ENCODE peak calls at places on chromosomes 11 and 22, in four cellular contexts. V, I, W and C are unnamed samples.

GRCh38 chr22:33553493-33553892 is 366.8 kb downstream of the LARGE1 start:
- DNase-seq in V (no peak), I (no peak), W (no peak), C (no peak)

GRCh38 chr11:69836401-69836800 is 17.2 kb upstream of the FGF3 start:
- DNase-seq in V (no peak), I (no peak), W (peak), C (no peak)

GRCh38 chr11:11856638-11857037 is 14.9 kb downstream of the USP47 start:
- DNase-seq in V (no peak), I (no peak), W (no peak), C (peak)

GRCh38 chr11:2920343-2920742 is 8.9 kb downstream of the PHLDA2 start:
- DNase-seq in V (no peak), I (no peak), W (no peak), C (no peak)

GRCh38 chr11:85627332-85627997 is at the start of gene DLG2:
- DNase-seq in V (peak), I (peak), W (no peak), C (peak)

GRCh38 chr11:111793863-111794262 is 27.7 kb upstream of the PPP2R1B start:
- DNase-seq in V (no peak), I (no peak), W (no peak), C (peak)

GRCh38 chr11:44994753-44995152 is 44.1 kb upstream of the TP53I11 start:
- DNase-seq in V (no peak), I (no peak), W (no peak), C (no peak)

GRCh38 chr11:132244871-132245557 is 874.6 kb downstream of the NTM start:
- DNase-seq in V (no peak), I (no peak), W (no peak), C (no peak)

GRCh38 chr22:31346255-31346732 is at the start of gene PATZ1:
- DNase-seq in V (peak), I (peak), W (peak), C (peak)

GRCh38 chr11:71385091-71385490 is 63.1 kb downstream of the DHCR7 start:
- DNase-seq in V (no peak), I (no peak), W (no peak), C (no peak)

GRCh38 chr11:33867566-33867965 is 24.3 kb downstream of the LMO2 start:
- DNase-seq in V (no peak), I (no peak), W (no peak), C (no peak)

GRCh38 chr11:93895106-93895862 is 44.9 kb upstream of the VSTM5 start:
- DNase-seq in V (peak), I (no peak), W (no peak), C (peak)

GRCh38 chr11:119446871-119447663 is 24.1 kb upstream of the THY1 start:
- DNase-seq in V (no peak), I (no peak), W (no peak), C (no peak)

GRCh38 chr11:115464269-115464668 is 39.9 kb downstream of the CADM1 start:
- DNase-seq in V (no peak), I (no peak), W (no peak), C (no peak)

GRCh38 chr11:116189378-116190170 is 583.2 kb downstream of the BUD13 start:
- DNase-seq in V (peak), I (no peak), W (no peak), C (no peak)

GRCh38 chr11:127003260-127003981 is 2.9 kb upstream of the KIRREL3 start:
- DNase-seq in V (peak), I (no peak), W (no peak), C (peak)

GRCh38 chr11:68956142-68956541 is 24.6 kb downstream of the MRGPRD start:
- DNase-seq in V (no peak), I (peak), W (peak), C (no peak)

GRCh38 chr22:25736378-25737011 is 5.5 kb upstream of the MYO18B start:
- DNase-seq in V (no peak), I (no peak), W (no peak), C (no peak)

GRCh38 chr22:45248832-45249561 is 8.3 kb upstream of the KIAA0930 start:
- DNase-seq in V (no peak), I (no peak), W (no peak), C (no peak)

GRCh38 chr11:130711193-130711592 is 205.1 kb downstream of the SNX19 start:
- DNase-seq in V (no peak), I (no peak), W (no peak), C (no peak)

GRCh38 chr11:11579012-11579755 is 42.6 kb downstream of the GALNT18 start:
- DNase-seq in V (no peak), I (no peak), W (no peak), C (no peak)

GRCh38 chr11:102436546-102436945 is 16.0 kb downstream of the TMEM123 start:
- DNase-seq in V (no peak), I (no peak), W (no peak), C (peak)

GRCh38 chr11:44633641-44634040 is 68.2 kb downstream of the CD82 start:
- DNase-seq in V (peak), I (no peak), W (no peak), C (no peak)

GRCh38 chr11:3879967-3880542 is 24.6 kb downstream of the STIM1 start:
- DNase-seq in V (no peak), I (no peak), W (no peak), C (no peak)

GRCh38 chr11:22521226-22521625 is 104.4 kb downstream of the FANCF start:
- DNase-seq in V (no peak), I (no peak), W (no peak), C (peak)

GRCh38 chr11:11620251-11620965 is 1.4 kb downstream of the GALNT18 start:
- DNase-seq in V (peak), I (peak), W (peak), C (no peak)

GRCh38 chr11:44989831-44990566 is 39.3 kb upstream of the TP53I11 start:
- DNase-seq in V (no peak), I (peak), W (no peak), C (no peak)

GRCh38 chr11:119729581-119730346 is 764 bp upstream of the NECTIN1 start:
- DNase-seq in V (no peak), I (peak), W (peak), C (peak)

GRCh38 chr11:119928047-119928446 is 199.0 kb upstream of the NECTIN1 start:
- DNase-seq in V (no peak), I (no peak), W (no peak), C (no peak)

GRCh38 chr22:31442768-31443489 is 43.5 kb downstream of the DRG1 start:
- DNase-seq in V (no peak), I (no peak), W (no peak), C (no peak)

GRCh38 chr11:48081151-48082010 is 101.0 kb downstream of the PTPRJ start:
- DNase-seq in V (no peak), I (peak), W (no peak), C (peak)

GRCh38 chr11:95659088-95659487 is 130.5 kb downstream of the FAM76B start:
- DNase-seq in V (no peak), I (no peak), W (no peak), C (no peak)

GRCh38 chr11:128290106-128290840 is 297.1 kb downstream of the ETS1 start:
- DNase-seq in V (peak), I (peak), W (peak), C (peak)

GRCh38 chr11:17508306-17508705 is 31.7 kb upstream of the ABCC8 start:
- DNase-seq in V (no peak), I (no peak), W (no peak), C (no peak)

GRCh38 chr11:73344191-73344607 is 32.0 kb upstream of the RELT start:
- DNase-seq in V (no peak), I (peak), W (no peak), C (no peak)

GRCh38 chr22:34395370-34395769 is 475.1 kb upstream of the LARGE1 start:
- DNase-seq in V (no peak), I (no peak), W (no peak), C (no peak)

GRCh38 chr22:45207981-45208664 is 32.6 kb downstream of the KIAA0930 start:
- DNase-seq in V (no peak), I (peak), W (no peak), C (peak)

GRCh38 chr11:6229911-6230310 is 4.5 kb downstream of the FHIP1B start:
- DNase-seq in V (no peak), I (no peak), W (no peak), C (no peak)

GRCh38 chr11:123253223-123253622 is 58.2 kb upstream of the CLMP start:
- DNase-seq in V (no peak), I (no peak), W (no peak), C (no peak)
- TF ChIP-seq CTCF in V (no peak), I (no peak), W (no peak), C (peak)

DNA sequence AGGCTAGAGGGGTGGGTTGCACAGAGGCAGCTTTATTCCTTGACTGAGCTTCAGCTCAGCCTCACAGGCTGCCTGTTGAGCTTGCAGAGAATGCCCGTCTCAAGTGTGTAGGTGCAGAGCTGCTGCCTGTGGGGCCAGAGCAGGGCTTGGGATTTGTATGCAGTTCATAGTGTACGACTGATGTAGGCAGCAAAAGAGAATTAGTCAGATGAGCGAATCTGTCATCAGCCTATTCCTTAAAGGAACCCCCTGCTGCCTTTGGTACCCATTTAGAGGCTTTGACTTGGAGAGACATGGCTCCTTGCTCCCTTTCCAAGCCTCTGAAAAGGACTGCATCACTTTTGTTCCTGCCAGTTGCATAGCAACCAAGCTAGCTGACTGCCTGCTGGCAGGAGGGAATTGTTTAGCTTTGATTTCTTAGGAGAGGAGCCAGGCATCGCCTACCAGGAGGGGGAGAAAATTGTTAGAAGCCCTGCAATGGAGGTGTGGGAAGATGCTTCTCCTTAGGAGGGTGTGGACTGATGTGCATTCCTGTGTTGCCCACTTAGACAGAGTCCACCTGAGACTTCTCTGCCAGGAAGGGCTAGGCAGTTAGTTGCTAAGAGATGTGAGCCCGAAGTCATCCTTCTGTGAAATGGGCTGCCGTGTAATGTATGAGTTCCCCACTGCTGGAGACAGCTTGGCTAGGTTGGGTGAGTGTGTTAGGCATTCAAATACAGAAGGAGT is 10.9 kb downstream of the ACO2 start:
- DNase-seq in V (no peak), I (no peak), W (no peak), C (peak)
- TF ChIP-seq CTCF in V (no peak), I (no peak), W (no peak), C (peak)

DNA sequence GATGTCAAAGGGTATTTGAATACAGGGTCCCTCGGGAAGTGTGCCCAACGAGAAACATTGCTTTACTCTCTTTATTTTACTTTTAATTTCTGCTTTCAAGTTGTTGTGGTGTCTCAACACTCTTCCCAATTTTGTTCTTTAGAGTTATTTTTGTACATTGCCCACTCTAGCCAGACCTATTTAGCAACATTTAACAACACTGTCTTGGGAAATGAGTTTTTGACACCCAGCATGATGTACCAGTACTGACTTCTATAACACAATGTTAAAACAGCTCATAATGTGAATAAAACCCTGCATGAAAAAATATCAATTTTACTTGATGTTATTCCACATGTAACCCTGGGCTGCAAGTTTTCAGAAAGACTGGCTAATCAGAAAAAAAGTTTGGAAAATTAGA is 350.2 kb upstream of the PITPNB start:
- DNase-seq in V (no peak), I (no peak), W (no peak), C (no peak)
- TF ChIP-seq CTCF in V (no peak), I (no peak), W (no peak), C (no peak)

GRCh38 chr11:15991174-15991655 is 365.1 kb downstream of the SOX6 start:
- DNase-seq in V (no peak), I (no peak), W (no peak), C (no peak)

GRCh38 chr11:15987044-15987443 is 369.3 kb downstream of the SOX6 start:
- DNase-seq in V (no peak), I (no peak), W (no peak), C (no peak)

GRCh38 chr11:15989685-15990084 is 366.7 kb downstream of the SOX6 start:
- DNase-seq in V (no peak), I (no peak), W (no peak), C (no peak)

GRCh38 chr11:15985863-15986139 is 370.5 kb downstream of the SOX6 start:
- DNase-seq in V (no peak), I (no peak), W (no peak), C (no peak)

DNA sequence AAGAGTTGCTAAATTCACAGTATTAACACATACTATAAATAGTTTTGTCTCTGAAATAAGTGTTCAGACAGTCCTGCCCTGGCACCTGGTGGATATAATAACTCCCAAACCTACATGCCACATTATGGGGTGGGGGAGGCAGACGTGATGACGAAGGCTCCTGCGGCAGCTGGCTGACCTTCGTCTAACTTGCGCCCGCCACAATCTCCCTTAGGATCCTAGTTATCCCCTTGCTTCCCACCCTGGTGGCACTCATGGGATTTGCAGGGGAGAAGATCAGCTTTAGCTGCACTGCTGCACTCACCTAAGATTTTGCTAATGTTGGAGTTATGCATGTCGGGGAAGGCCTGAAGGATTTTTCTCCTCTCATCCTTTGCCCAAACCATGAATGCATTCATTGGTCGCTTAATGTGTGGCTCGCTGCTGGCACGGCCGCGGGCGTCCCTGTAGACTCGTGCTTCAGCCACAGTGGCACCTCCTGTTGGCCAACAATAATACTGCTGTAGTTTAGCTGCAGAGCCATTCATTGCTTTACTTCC is 367.6 kb downstream of the SOX6 start:
- DNase-seq in V (peak), I (no peak), W (no peak), C (no peak)
- TF ChIP-seq CTCF in V (peak), I (peak), W (peak), C (peak)

DNA sequence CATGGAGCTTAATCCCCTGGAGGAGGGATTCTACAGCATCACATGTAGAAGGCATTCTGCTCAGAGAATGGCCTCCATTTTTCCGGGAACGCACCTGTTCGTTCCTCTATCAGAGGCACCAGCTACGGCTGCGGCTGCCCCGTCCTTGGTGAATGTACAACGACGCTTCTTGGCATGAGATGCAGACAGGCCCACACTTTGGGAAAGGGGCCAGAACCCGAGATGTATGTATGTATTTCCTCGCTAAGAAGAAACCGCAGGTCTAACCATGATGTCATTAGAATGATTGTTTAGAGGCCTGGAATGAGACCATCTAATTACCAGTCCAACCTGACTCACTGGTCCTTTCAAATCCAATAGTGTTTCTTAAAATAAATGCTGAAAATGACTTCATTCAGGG is 1293.4 kb downstream of the TBC1D22A start:
- DNase-seq in V (no peak), I (no peak), W (peak), C (no peak)
- TF ChIP-seq CTCF in V (no peak), I (no peak), W (no peak), C (no peak)